ENCODE peak calls at places on chromosomes 12 and 14, in eight cellular contexts. Q, N, H, Z, J, O, G and U are unnamed samples.

GRCh38 chr12:102096855-102097254 is 23.1 kb downstream of the NUP37 start:
- DNase-seq in G (no peak), Q (no peak), H (no peak), O (no peak), N (no peak), J (no peak), Z (no peak), U (no peak)

GRCh38 chr12:104632724-104633181 is 176.0 kb downstream of the CHST11 start:
- DNase-seq in Z (no peak), G (peak; percentile 16), O (no peak), J (no peak), Q (no peak), N (no peak), H (no peak), U (no peak)

GRCh38 chr12:11840350-11840749 is 190.9 kb downstream of the ETV6 start:
- DNase-seq in H (no peak), Z (no peak), J (no peak), G (no peak), N (no peak), O (no peak), Q (no peak), U (no peak)

GRCh38 chr12:33588082-33588712 is 148.6 kb upstream of the SYT10 start:
- DNase-seq in J (no peak), O (no peak), Q (peak; percentile 3), N (no peak), G (no peak), H (no peak), Z (no peak), U (peak; percentile 11)

GRCh38 chr12:67446716-67447115 is 177.6 kb downstream of the CAND1 start:
- DNase-seq in J (no peak), Q (no peak), Z (no peak), N (no peak), O (no peak), G (no peak), H (no peak), U (no peak)

GRCh38 chr14:104931771-104932675 is 7.3 kb downstream of the PLD4 start:
- DNase-seq in N (no peak), G (no peak), J (no peak), H (no peak), O (no peak), Q (no peak), Z (peak; percentile 15), U (no peak)

GRCh38 chr12:6925239-6925542 is 2.6 kb upstream of the ATN1 start:
- DNase-seq in G (no peak), O (no peak), H (no peak), N (no peak), J (no peak), Z (no peak), Q (no peak), U (no peak)

GRCh38 chr12:54051916-54052744 is 1.5 kb upstream of the HOXC4 start:
- DNase-seq in J (no peak), Z (no peak), O (peak; percentile 85), Q (no peak), H (no peak), G (no peak), N (no peak), U (no peak)